ENCODE peak calls at places on chromosomes 2 and 18, in seven cellular contexts. F is HCT116, O is astrocyte, Y is progenitor cell of endocrine pancreas, C is tibial nerve, N is omental fat pad, T is GM10248. S is an unnamed sample.

GRCh38 chr2:60550151-60550983 is 3.1 kb downstream of the BCL11A start:
- DNase-seq in F (peak), O (peak), Y (peak), C (peak), N (no peak), T (peak), S (peak)

GRCh38 chr2:48715956-48716355 is 39.6 kb downstream of the LHCGR start:
- DNase-seq in F (no peak), O (no peak), Y (no peak), C (no peak), N (no peak), T (no peak), S (no peak)

GRCh38 chr2:127095784-127096183 is 11.2 kb downstream of the BIN1 start:
- DNase-seq in F (no peak), O (no peak), Y (no peak), C (no peak), N (no peak), T (no peak), S (no peak)

GRCh38 chr2:214492152-214492551 is 81.3 kb downstream of the VWC2L start:
- DNase-seq in F (no peak), O (no peak), Y (no peak), C (no peak), N (no peak), T (no peak), S (no peak)

GRCh38 chr2:170770008-170770303 is 222 bp upstream of the ERICH2 start:
- DNase-seq in F (no peak), O (no peak), Y (no peak), C (no peak), N (no peak), T (no peak), S (no peak)

GRCh38 chr2:38387887-38388286 is 10.8 kb upstream of the ATL2 start:
- DNase-seq in F (no peak), O (no peak), Y (no peak), C (no peak), N (no peak), T (no peak), S (no peak)

GRCh38 chr18:9237982-9238381 is 96.6 kb upstream of the TWSG1 start:
- DNase-seq in F (no peak), O (no peak), Y (no peak), C (peak), N (no peak), T (no peak), S (no peak)

GRCh38 chr2:119227346-119227745 is 3.7 kb downstream of the STEAP3 start:
- DNase-seq in F (no peak), O (no peak), Y (no peak), C (no peak), N (no peak), T (no peak), S (no peak)

GRCh38 chr2:15771124-15771523 is 169.2 kb upstream of the MYCN start:
- DNase-seq in F (no peak), O (no peak), Y (no peak), C (no peak), N (no peak), T (no peak), S (no peak)

GRCh38 chr2:130727286-130727924 is 1.5 kb upstream of the GPR148 start:
- DNase-seq in F (peak), O (peak), Y (peak), C (peak), N (peak), T (peak), S (peak)

GRCh38 chr2:64748561-64748960 is 94.8 kb upstream of the SERTAD2 start:
- DNase-seq in F (no peak), O (no peak), Y (no peak), C (no peak), N (no peak), T (no peak), S (no peak)

GRCh38 chr2:187614756-187615155 is 60.5 kb upstream of the TFPI start:
- DNase-seq in F (no peak), O (peak), Y (no peak), C (no peak), N (no peak), T (no peak), S (no peak)

GRCh38 chr18:76433788-76434187 is 61.3 kb downstream of the ZNF516 start:
- DNase-seq in F (no peak), O (no peak), Y (no peak), C (no peak), N (no peak), T (no peak), S (no peak)

GRCh38 chr2:168793596-168793995 is 8.8 kb upstream of the NOSTRIN start:
- DNase-seq in F (no peak), O (no peak), Y (no peak), C (no peak), N (no peak), T (no peak), S (no peak)

GRCh38 chr18:75277629-75277966 is 67.0 kb downstream of the TSHZ1 start:
- DNase-seq in F (no peak), O (no peak), Y (no peak), C (no peak), N (no peak), T (no peak), S (no peak)

GRCh38 chr2:127066942-127067341 is 40.0 kb downstream of the BIN1 start:
- DNase-seq in F (no peak), O (no peak), Y (no peak), C (peak), N (peak), T (no peak), S (no peak)

GRCh38 chr2:767440-767839 is 90.2 kb upstream of the TMEM18 start:
- DNase-seq in F (no peak), O (no peak), Y (no peak), C (no peak), N (no peak), T (no peak), S (no peak)

GRCh38 chr2:191318729-191319078 is 73.5 kb downstream of the MYO1B start:
- DNase-seq in F (peak), O (peak), Y (no peak), C (no peak), N (no peak), T (no peak), S (no peak)

GRCh38 chr2:102049756-102050443 is 58.1 kb downstream of the IL1R2 start:
- DNase-seq in F (no peak), O (no peak), Y (no peak), C (peak), N (no peak), T (no peak), S (peak)

GRCh38 chr2:68282814-68283812 is 30.8 kb upstream of the PPP3R1 start:
- DNase-seq in F (peak), O (peak), Y (no peak), C (no peak), N (no peak), T (peak), S (no peak)

GRCh38 chr2:12619975-12620374 is 96.8 kb upstream of the TRIB2 start:
- DNase-seq in F (no peak), O (peak), Y (no peak), C (peak), N (no peak), T (no peak), S (no peak)

GRCh38 chr2:62143696-62144095 is 52.2 kb upstream of the B3GNT2 start:
- DNase-seq in F (no peak), O (no peak), Y (no peak), C (no peak), N (no peak), T (no peak), S (no peak)

GRCh38 chr2:10410001-10410671 is 38.0 kb downstream of the ODC1 start:
- DNase-seq in F (no peak), O (peak), Y (no peak), C (peak), N (no peak), T (peak), S (no peak)

GRCh38 chr2:37156857-37157714 is at the start of gene EIF2AK2:
- DNase-seq in F (peak), O (peak), Y (peak), C (peak), N (peak), T (peak), S (peak)

GRCh38 chr18:51569153-51569552 is 371.7 kb upstream of the MEX3C start:
- DNase-seq in F (no peak), O (no peak), Y (no peak), C (no peak), N (no peak), T (no peak), S (no peak)

GRCh38 chr18:23207191-23207955 is 72.1 kb downstream of the CABLES1 start:
- DNase-seq in F (peak), O (peak), Y (no peak), C (no peak), N (no peak), T (no peak), S (no peak)

GRCh38 chr18:811192-812122 is 585 bp downstream of the YES1 start:
- DNase-seq in F (no peak), O (no peak), Y (peak), C (no peak), N (no peak), T (no peak), S (no peak)

GRCh38 chr2:45289997-45290673 is 280.9 kb upstream of the SIX2 start:
- DNase-seq in F (no peak), O (no peak), Y (no peak), C (no peak), N (no peak), T (no peak), S (no peak)

DNA sequence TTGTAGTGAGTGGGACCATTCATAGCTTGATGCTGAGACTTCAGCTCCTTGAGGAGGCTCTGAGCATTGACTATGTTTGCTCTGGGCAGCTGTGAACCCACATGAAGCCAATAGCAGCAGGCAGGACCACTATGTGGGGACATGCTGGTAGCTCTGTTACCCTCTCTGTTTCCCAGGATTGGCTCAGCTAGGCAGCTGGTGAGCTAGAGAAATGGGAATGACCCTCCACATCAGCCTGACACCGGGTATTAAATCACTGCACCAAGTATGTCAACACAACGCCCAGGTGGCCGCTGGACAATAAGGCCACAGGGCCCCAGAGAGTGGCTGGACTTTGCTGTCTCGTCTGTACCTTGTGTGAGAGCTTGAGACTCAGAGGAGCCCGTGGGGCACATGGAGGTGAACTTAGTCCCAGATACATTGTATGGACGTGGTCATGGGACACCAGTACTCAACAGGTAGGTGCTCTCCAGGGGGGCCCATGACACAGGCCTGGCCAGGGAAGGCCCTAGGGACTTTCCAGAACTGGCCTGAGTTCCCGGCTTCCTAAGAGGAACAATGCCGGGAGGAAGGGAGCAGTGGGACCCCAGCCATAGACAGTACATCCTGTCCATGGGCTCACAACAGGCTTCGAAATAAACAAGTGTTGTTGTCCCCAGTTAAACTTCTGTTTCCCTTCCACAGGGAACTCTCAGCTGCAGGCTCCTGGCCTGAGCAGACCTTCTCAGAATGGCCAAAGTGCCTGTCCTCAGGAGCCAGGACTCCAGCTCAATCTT is 35.2 kb downstream of the HS1BP3 start:
- DNase-seq in F (no peak), O (no peak), Y (no peak), C (no peak), N (no peak), T (no peak), S (peak)
- TF ChIP-seq CTCF in F (no peak), O (no peak), Y (no peak), C (no peak), N (no peak), T (no peak), S (no peak)

DNA sequence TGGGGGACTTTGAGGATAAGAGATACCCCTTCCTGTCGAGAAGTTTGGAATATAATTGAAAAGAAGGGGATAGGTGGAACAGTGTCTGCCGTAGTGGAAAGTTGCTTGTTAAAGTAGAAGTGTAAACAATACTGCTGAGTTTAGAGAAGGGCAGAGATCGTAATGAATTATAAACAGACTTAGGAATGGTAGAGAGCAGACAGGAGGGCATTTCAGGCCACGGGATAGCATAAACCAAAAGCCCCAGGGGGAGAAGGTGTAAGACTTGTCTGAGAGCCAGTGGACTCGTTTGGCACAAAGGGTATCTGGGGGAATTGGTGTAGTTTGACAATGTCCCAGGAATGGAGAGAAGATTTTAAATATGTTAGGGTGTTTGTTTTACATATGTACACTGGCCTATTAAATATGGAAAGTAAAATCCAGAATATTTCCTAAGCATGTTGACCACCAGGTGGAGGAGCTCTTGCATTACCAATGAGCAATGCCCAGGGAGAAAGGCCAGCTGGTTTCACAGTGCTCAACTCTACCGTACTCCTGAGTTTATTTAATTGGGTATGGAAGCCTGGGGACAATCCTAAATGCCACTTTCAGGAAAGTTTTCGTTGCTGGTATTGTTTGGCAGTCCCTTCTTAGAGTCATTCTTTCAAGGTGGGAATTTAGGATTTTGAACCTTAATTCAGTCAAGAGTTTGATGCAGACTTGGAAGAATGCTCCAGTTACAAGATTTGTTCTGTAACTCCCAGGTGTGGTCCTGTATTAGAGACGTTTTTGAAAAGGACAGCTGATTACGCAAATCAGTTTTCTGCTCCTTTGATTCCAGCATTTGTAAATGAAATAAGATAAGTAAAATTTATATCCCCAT is 7.5 kb downstream of the COPS8 start:
- DNase-seq in F (peak), O (peak), Y (no peak), C (peak), N (no peak), T (no peak), S (no peak)
- TF ChIP-seq CTCF in F (peak), O (peak), Y (peak), C (peak), N (peak), T (no peak), S (peak)

DNA sequence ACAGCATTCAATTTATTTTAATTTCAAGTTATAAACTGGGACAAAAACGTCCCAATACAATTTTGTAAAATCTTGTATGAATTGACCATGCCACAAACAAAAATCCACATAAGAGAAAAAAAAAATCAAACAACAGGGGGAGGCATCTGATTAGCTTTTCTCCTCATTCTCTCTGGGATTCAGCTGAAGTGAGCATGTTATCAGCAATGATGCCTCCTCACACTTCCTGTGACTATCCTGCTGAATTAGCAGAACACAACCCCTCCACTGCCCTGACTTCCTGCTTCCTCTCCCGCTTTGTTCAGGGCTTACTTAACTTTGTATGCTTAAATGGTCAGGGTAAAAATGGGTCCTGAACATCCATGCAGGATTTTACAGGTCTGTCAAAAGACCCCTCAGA is 132.2 kb upstream of the ITGB6 start:
- DNase-seq in F (no peak), O (peak), Y (no peak), C (no peak), N (no peak), T (no peak), S (no peak)
- TF ChIP-seq CTCF in F (no peak), O (no peak), Y (no peak), C (no peak), N (no peak), T (no peak), S (no peak)

DNA sequence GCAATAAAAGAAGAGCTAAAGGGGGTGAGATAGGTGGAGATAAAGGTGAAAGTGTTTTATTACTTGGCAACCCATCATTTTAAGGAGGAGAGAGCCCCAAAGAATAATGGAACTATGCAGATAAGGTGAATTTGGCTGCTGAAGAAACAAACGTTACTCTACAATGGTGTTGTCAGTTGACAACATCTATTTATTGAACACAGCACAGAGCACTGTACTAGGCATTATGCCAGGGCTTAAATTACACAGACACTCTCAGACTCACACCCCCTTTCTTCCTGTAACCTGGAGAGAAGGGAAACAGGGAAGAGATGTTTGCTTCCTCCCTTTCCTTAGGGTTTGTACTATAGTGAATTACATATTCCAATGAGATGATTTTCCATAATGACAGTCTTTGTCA is 94.0 kb upstream of the ATP5MC3 start:
- DNase-seq in F (no peak), O (no peak), Y (no peak), C (no peak), N (no peak), T (no peak), S (no peak)
- TF ChIP-seq CTCF in F (no peak), O (no peak), Y (no peak), C (no peak), N (no peak), T (no peak), S (no peak)